ENCODE peak calls at places on chromosomes 13 and 19, in four cellular contexts. L, C, D and X are unnamed samples.

GRCh38 chr13:101301053-101301452 is 115.3 kb downstream of the NALCN start:
- DNase-seq in L (no peak), C (no peak), D (no peak), X (no peak)

GRCh38 chr19:2207991-2208860 is 27.9 kb downstream of the PLEKHJ1 start:
- DNase-seq in L (peak; percentile 72), C (peak; percentile 68), D (peak; percentile 61), X (no peak)

GRCh38 chr19:35332817-35333216 is 3.8 kb downstream of the CD22 start:
- DNase-seq in L (no peak), C (no peak), D (no peak), X (no peak)

GRCh38 chr13:113877149-113877990 is 13.5 kb upstream of the GAS6 start:
- DNase-seq in L (no peak), C (no peak), D (no peak), X (no peak)

GRCh38 chr19:7681336-7682174 is 922 bp downstream of the TRAPPC5 start:
- DNase-seq in L (peak; percentile 82), C (peak; percentile 84), D (peak; percentile 70), X (peak; percentile 82)

GRCh38 chr19:29645911-29646310 is 19.4 kb upstream of the PLEKHF1 start:
- DNase-seq in L (no peak), C (no peak), D (no peak), X (no peak)

GRCh38 chr19:54114340-54114826 is 1.1 kb downstream of the TFPT start:
- DNase-seq in L (peak; percentile 49), C (no peak), D (no peak), X (peak; percentile 52)

GRCh38 chr13:24187185-24187584 is 26.7 kb downstream of the SPATA13 start:
- DNase-seq in L (no peak), C (no peak), D (no peak), X (no peak)

GRCh38 chr13:37175996-37176395 is 70.5 kb upstream of the CSNK1A1L start:
- DNase-seq in L (no peak), C (no peak), D (no peak), X (no peak)

GRCh38 chr13:110546933-110547332 is 14.6 kb downstream of the RAB20 start:
- DNase-seq in L (no peak), C (no peak), D (no peak), X (no peak)

GRCh38 chr13:27533155-27533643 is 82.8 kb upstream of the MTIF3 start:
- DNase-seq in L (peak; percentile 94), C (peak; percentile 93), D (peak; percentile 52), X (peak; percentile 85)

GRCh38 chr13:26184791-26185250 is 37.3 kb downstream of the RNF6 start:
- DNase-seq in L (peak; percentile 70), C (peak; percentile 54), D (peak; percentile 49), X (peak; percentile 70)
- TF ChIP-seq TEAD4 in L (no peak), C (no peak), D (no peak), X (no peak)

DNA sequence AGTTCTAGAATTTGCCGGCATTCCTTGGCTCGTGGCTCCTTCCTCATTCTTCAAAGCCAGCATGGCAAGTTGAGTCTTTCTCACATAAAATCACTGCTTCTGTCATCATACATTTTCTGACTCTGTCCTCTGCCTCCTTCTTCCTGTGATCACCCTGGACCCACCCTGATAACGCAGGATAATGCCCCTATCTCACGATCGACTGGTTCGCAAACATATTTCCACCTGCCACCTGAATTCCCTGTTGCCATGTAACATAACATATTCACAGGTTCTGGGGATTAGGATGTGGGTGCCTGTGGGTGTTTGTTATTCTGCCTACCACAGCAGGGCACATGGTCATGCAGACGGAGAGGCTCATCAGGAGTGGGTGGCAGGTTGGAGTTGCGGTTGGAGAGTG is 177.7 kb downstream of the NHLRC3 start:
- DNase-seq in L (no peak), C (no peak), D (no peak), X (no peak)
- TF ChIP-seq TEAD4 in L (no peak), C (no peak), D (no peak), X (no peak)

DNA sequence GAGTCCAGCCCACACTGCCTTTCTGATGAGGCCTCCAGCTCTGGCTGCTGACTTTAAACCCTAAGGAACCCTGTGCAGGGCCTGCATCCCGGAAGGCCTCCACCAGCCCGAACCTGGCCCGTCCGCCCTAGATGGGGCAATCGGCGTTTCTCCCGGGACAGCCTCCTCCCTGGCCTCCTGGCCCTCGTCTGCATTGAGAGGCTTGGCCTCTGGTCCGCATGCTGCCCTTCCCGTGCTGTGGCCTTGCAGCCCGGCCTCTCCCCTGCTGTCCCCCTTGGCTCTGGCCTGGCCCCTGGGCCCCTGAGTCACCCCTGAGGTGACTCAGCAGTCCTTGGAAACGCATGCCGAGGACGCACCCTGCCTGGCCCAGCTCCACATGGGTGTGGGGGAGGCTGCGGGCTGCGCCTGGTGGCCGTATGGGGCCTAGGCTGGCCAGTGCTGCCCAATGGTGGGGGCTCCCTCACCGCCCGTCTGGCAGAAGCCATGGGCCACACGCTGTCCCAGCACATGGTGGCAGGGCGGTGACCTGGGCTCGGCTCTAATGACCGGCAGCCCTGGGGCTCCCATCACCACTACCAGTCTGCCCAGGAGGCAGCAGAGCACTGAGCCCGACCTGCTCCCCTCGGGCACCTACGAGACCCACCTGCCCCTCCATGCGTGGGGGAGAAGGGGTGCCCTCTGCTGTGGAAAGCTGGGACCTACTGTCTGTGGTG is 25.7 kb downstream of the SH3GL1 start:
- DNase-seq in L (no peak), C (no peak), D (peak; percentile 87), X (no peak)
- TF ChIP-seq TEAD4 in L (no peak), C (no peak), D (peak; percentile 71), X (peak; percentile 25)

DNA sequence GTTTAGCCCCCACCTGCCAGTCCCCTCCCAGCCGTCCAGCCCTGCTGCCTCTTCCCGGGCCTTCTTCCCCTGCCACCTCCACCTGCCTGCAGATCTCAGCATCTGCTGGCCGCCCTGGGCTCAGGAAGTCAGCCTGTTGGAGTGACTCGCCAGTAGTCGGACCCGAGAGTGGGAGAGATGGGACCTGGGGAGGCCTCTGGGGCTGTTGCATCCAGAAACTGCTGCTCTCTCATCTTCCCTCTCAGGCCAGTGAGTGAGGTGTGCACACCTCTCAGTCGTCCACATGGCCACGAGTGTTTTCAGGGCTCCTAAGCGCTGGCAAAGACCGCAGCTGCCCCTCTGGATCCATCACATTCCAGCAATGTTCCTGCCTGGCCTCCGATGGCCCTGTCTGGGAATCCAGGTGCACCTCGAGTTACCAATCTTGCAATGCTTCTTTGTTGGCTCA is 151.8 kb upstream of the SOX1 start:
- DNase-seq in L (peak; percentile 39), C (peak; percentile 6), D (no peak), X (no peak)
- TF ChIP-seq TEAD4 in L (no peak), C (no peak), D (no peak), X (no peak)

GRCh38 chr13:108950333-108951010 is 321.1 kb downstream of the MYO16 start:
- DNase-seq in L (no peak), C (no peak), D (no peak), X (no peak)

GRCh38 chr13:108947551-108948030 is 318.2 kb downstream of the MYO16 start:
- DNase-seq in L (no peak), C (no peak), D (no peak), X (no peak)

GRCh38 chr13:108943842-108944241 is 314.4 kb downstream of the MYO16 start:
- DNase-seq in L (no peak), C (no peak), D (no peak), X (no peak)

GRCh38 chr13:108948269-108948671 is 318.9 kb downstream of the MYO16 start:
- DNase-seq in L (no peak), C (no peak), D (no peak), X (no peak)

GRCh38 chr13:108944760-108945159 is 315.3 kb downstream of the MYO16 start:
- DNase-seq in L (no peak), C (no peak), D (no peak), X (no peak)
- TF ChIP-seq TEAD4 in L (no peak), C (no peak), D (no peak), X (no peak)

GRCh38 chr19:47730910-47731309 is 14.4 kb upstream of the NOP53 start:
- DNase-seq in L (no peak), C (no peak), D (no peak), X (no peak)

GRCh38 chr19:47729799-47730520 is 15.4 kb upstream of the NOP53 start:
- DNase-seq in L (peak; percentile 96), C (peak; percentile 95), D (peak; percentile 98), X (peak; percentile 91)

GRCh38 chr19:47726467-47726866 is 13.2 kb downstream of the EHD2 start:
- DNase-seq in L (no peak), C (no peak), D (no peak), X (no peak)

GRCh38 chr19:47730521-47730889 is 14.8 kb upstream of the NOP53 start:
- DNase-seq in L (no peak), C (no peak), D (no peak), X (no peak)

GRCh38 chr19:47729468-47729798 is 15.9 kb upstream of the NOP53 start:
- DNase-seq in L (peak; percentile 57), C (peak; percentile 28), D (peak; percentile 81), X (no peak)
- TF ChIP-seq TEAD4 in L (peak; percentile 74), C (no peak), D (peak; percentile 84), X (peak; percentile 66)